ENCODE peak calls at places on chromosome 14, in seven cellular contexts. I is thoracic aorta, J is mesothelial cell of epicardium, O is thyroid gland, L is colonic mucosa, V is A549, W is heart right ventricle. U is an unnamed sample.

GRCh38 chr14:99602054-99602787 is 1.8 kb downstream of the CCDC85C start:
- DNase-seq in W (peak; percentile 48), O (peak; percentile 66), L (peak; percentile 79), I (no peak), J (no peak), V (no peak), U (no peak)

GRCh38 chr14:78519863-78520262 is 349.7 kb downstream of the NRXN3 start:
- DNase-seq in V (no peak), W (peak; percentile 7), I (no peak), J (peak; percentile 63), L (peak; percentile 24), O (peak; percentile 7), U (no peak)

GRCh38 chr14:68797180-68797670 is 4.4 kb upstream of the ZFP36L1 start:
- DNase-seq in L (no peak), W (no peak), J (peak; percentile 38), O (no peak), V (no peak), I (no peak), U (no peak)

GRCh38 chr14:44866322-44866721 is 95.4 kb downstream of the KLHL28 start:
- DNase-seq in V (no peak), L (no peak), J (no peak), O (no peak), W (no peak), I (no peak), U (no peak)

GRCh38 chr14:106083082-106083481 is 556.7 kb downstream of the TMEM121 start:
- DNase-seq in I (no peak), W (no peak), L (no peak), O (no peak), V (no peak), J (no peak), U (no peak)

GRCh38 chr14:91985008-91985407 is 37.5 kb upstream of the FBLN5 start:
- DNase-seq in I (no peak), J (no peak), V (no peak), L (no peak), W (no peak), O (no peak), U (no peak)

GRCh38 chr14:90815567-90815816 is 738 bp downstream of the TTC7B start:
- DNase-seq in W (no peak), I (no peak), J (no peak), O (no peak), L (no peak), V (no peak), U (no peak)

GRCh38 chr14:37179896-37180502 is 7.6 kb upstream of the SLC25A21 start:
- DNase-seq in L (no peak), I (no peak), O (no peak), J (no peak), V (no peak), W (no peak), U (no peak)

GRCh38 chr14:50920482-50921225 is 23.6 kb downstream of the PYGL start:
- DNase-seq in O (no peak), J (no peak), V (no peak), W (no peak), I (no peak), L (no peak), U (no peak)

GRCh38 chr14:96741151-96741977 is 55.8 kb upstream of the VRK1 start:
- DNase-seq in L (peak; percentile 41), V (peak; percentile 64), J (peak; percentile 90), I (no peak), W (peak; percentile 25), O (peak; percentile 23), U (no peak)

GRCh38 chr14:105146181-105146975 is 22.2 kb downstream of the JAG2 start:
- DNase-seq in V (no peak), L (no peak), J (no peak), O (no peak), W (no peak), I (no peak), U (no peak)

GRCh38 chr14:77097689-77098469 is at the start of gene CIPC:
- DNase-seq in L (peak; percentile 100), W (peak; percentile 99), V (peak; percentile 97), I (peak; percentile 98), O (peak; percentile 100), J (peak; percentile 99), U (peak; percentile 100)
- TF ChIP-seq CTCF in L (no peak), W (no peak), V (no peak), I (no peak), O (peak; percentile 31), J (no peak), U (peak; percentile 68)

GRCh38 chr14:103727313-103728000 is 11.8 kb downstream of the ZFYVE21 start:
- DNase-seq in L (peak; percentile 65), J (no peak), I (no peak), V (no peak), W (no peak), O (peak; percentile 75), U (no peak)
- TF ChIP-seq CTCF in L (no peak), J (no peak), I (no peak), V (no peak), W (no peak), O (peak; percentile 57), U (no peak)

GRCh38 chr14:20857630-20858261 is 33.4 kb upstream of the RNASE3 start:
- DNase-seq in L (peak; percentile 81), O (peak; percentile 48), J (peak; percentile 83), W (peak; percentile 72), V (peak; percentile 46), I (no peak), U (peak; percentile 42)
- TF ChIP-seq CTCF in L (peak; percentile 92), O (peak; percentile 58), J (peak; percentile 95), W (peak; percentile 94), V (peak; percentile 89), I (peak; percentile 85), U (peak; percentile 90)

GRCh38 chr14:94542811-94543449 is 18.3 kb upstream of the SERPINA4 start:
- DNase-seq in V (no peak), J (no peak), O (no peak), I (no peak), L (no peak), W (no peak), U (no peak)

GRCh38 chr14:94545131-94545841 is 16.0 kb upstream of the SERPINA4 start:
- DNase-seq in V (no peak), J (no peak), L (no peak), I (no peak), O (no peak), W (no peak), U (no peak)

GRCh38 chr14:94542111-94542810 is 19.0 kb upstream of the SERPINA4 start:
- DNase-seq in J (peak; percentile 28), I (no peak), O (no peak), W (no peak), L (no peak), V (no peak), U (no peak)

GRCh38 chr14:94544726-94545125 is 16.5 kb upstream of the SERPINA4 start:
- DNase-seq in V (no peak), O (no peak), I (no peak), W (no peak), J (no peak), L (no peak), U (no peak)

DNA sequence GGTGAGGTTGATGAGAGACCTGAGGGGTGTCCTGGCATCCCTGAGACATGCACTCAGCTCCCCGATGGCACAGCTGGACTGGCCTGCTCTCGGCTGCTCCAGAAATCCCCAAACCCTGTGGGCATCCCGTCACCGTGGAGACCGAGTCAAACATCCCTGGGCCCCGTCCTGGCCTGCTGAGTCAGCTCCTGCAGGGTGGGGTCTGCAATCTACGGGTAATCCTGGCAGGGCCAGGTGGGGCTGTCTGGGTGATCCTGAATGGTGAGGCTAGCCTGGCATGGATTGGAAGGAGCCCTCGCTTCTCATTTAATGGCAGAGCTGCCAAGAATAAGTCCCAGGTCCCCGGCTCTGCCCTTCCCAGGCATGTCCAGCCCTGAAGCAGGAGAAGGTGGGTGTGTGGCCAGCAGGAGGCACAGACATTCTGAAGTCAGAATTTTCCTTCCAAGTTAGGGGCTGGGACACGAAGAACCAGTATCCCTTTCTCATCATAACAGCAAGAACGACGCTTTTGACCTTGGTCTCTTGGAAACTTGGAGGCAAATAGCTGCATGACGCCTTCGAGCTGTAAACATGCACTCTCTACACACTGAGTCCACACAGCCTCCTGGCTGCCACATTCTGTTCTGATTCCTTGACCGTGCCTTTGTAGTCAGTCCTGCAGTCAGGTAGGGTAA is 17.7 kb upstream of the SERPINA4 start:
- DNase-seq in I (no peak), V (no peak), L (no peak), J (peak; percentile 36), O (no peak), W (no peak), U (no peak)
- TF ChIP-seq CTCF in I (no peak), V (no peak), L (no peak), J (no peak), O (no peak), W (no peak), U (no peak)

GRCh38 chr14:89665262-89665661 is 248.2 kb upstream of the FOXN3 start:
- DNase-seq in O (no peak), L (no peak), W (no peak), V (no peak), J (no peak), I (no peak), U (no peak)

GRCh38 chr14:89658977-89659670 is 242.1 kb upstream of the FOXN3 start:
- DNase-seq in J (no peak), L (no peak), W (no peak), V (no peak), I (no peak), O (no peak), U (no peak)

GRCh38 chr14:89660183-89660582 is 243.2 kb upstream of the FOXN3 start:
- DNase-seq in V (no peak), J (no peak), O (no peak), I (no peak), L (no peak), W (peak; percentile 43), U (no peak)

GRCh38 chr14:89657014-89657413 is 240.0 kb upstream of the FOXN3 start:
- DNase-seq in J (no peak), W (no peak), O (no peak), I (no peak), L (no peak), V (no peak), U (no peak)

GRCh38 chr14:89661392-89661791 is 244.4 kb upstream of the FOXN3 start:
- DNase-seq in J (no peak), V (no peak), O (no peak), L (peak; percentile 56), W (no peak), I (no peak), U (no peak)
- TF ChIP-seq CTCF in J (no peak), V (no peak), O (no peak), L (no peak), W (no peak), I (no peak), U (no peak)

GRCh38 chr14:21978184-21978998 is 304.8 kb upstream of the OR4E1 start:
- DNase-seq in V (peak; percentile 29), L (peak; percentile 34), I (no peak), O (peak; percentile 33), W (no peak), J (peak; percentile 47), U (peak; percentile 21)
- TF ChIP-seq CTCF in V (peak; percentile 62), L (peak; percentile 68), I (peak; percentile 23), O (peak; percentile 39), W (peak; percentile 67), J (peak; percentile 52), U (peak; percentile 27)

DNA sequence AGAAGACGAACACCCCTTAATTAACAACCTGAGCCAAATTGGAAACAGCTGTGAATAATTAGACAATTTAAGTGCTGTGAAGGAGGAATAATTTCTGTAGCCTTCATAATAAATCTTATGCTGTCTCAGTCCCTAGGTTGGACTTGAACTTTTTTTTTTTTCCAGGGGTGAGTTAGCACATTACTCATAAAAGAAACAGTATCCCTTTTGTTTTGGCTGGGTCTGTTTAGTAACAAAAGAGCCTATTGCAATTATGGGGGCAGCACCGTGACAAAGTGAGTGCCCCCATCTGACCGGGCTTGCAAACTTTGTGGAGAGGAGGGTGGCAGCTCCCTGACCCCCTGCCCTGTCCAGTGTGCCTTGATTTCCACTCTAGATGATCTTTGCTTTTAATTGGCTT is 167.4 kb downstream of the DICER1 start:
- DNase-seq in J (no peak), O (no peak), V (no peak), I (no peak), L (no peak), W (no peak), U (no peak)
- TF ChIP-seq CTCF in J (no peak), O (no peak), V (no peak), I (no peak), L (no peak), W (no peak), U (no peak)